ENCODE peak calls at places on chromosomes 1 and 21, in four cellular contexts. P is mesothelial cell of epicardium; G is CD8-positive, alpha-beta T cell; R is body of pancreas. B is an unnamed sample.

GRCh38 chr1:154856049-154856448 is 14.0 kb downstream of the KCNN3 start:
- DNase-seq in G (no peak), P (no peak), R (no peak), B (no peak)

GRCh38 chr1:67208217-67208616 is 42.0 kb downstream of the IL23R start:
- DNase-seq in G (no peak), R (no peak), P (no peak), B (no peak)

GRCh38 chr1:230251644-230252191 is 174.4 kb downstream of the PGBD5 start:
- DNase-seq in R (no peak), P (no peak), G (no peak), B (no peak)

GRCh38 chr1:224767031-224767430 is 150.9 kb downstream of the CNIH3 start:
- DNase-seq in G (no peak), R (no peak), P (no peak), B (no peak)

GRCh38 chr1:158117854-158118691 is 62.6 kb upstream of the CD1D start:
- DNase-seq in G (peak), R (peak), P (peak), B (peak)

GRCh38 chr1:38605091-38605490 is 254.5 kb downstream of the RRAGC start:
- DNase-seq in P (no peak), R (no peak), G (no peak), B (no peak)

GRCh38 chr1:88180449-88181108 is 503.5 kb upstream of the PKN2 start:
- DNase-seq in G (peak), P (peak), R (peak), B (peak)

GRCh38 chr1:224864006-224864405 is 65.5 kb upstream of the DNAH14 start:
- DNase-seq in G (no peak), P (no peak), R (no peak), B (no peak)

GRCh38 chr21:44989943-44990780 is 50.3 kb downstream of the SLX9 start:
- DNase-seq in R (no peak), G (no peak), P (no peak), B (no peak)

GRCh38 chr1:52602328-52603300 is at the start of gene GPX7:
- DNase-seq in P (peak), G (peak), R (peak), B (no peak)

GRCh38 chr1:232678185-232678886 is 48.4 kb upstream of the SIPA1L2 start:
- DNase-seq in P (no peak), G (no peak), R (peak), B (peak)

GRCh38 chr1:11355594-11356467 is 82.8 kb downstream of the UBIAD1 start:
- DNase-seq in R (no peak), G (no peak), P (no peak), B (no peak)

GRCh38 chr21:38669186-38669585 is 136.5 kb upstream of the ETS2 start:
- DNase-seq in R (no peak), P (no peak), G (no peak), B (no peak)

GRCh38 chr1:5637171-5637570 is 355.1 kb downstream of the NPHP4 start:
- DNase-seq in R (peak), P (peak), G (peak), B (no peak)

GRCh38 chr1:30284728-30285460 is 438.5 kb downstream of the MATN1 start:
- DNase-seq in P (no peak), G (peak), R (no peak), B (no peak)

GRCh38 chr1:183218981-183219621 is 33.0 kb downstream of the LAMC2 start:
- DNase-seq in P (peak), G (peak), R (peak), B (no peak)

GRCh38 chr1:101178341-101178687 is 58.5 kb upstream of the S1PR1 start:
- DNase-seq in G (no peak), P (no peak), R (no peak), B (no peak)

GRCh38 chr1:220487297-220487820 is 40.6 kb upstream of the MARK1 start:
- DNase-seq in R (peak), G (no peak), P (no peak), B (peak)

GRCh38 chr1:174428739-174429138 is 19.0 kb upstream of the GPR52 start:
- DNase-seq in P (no peak), R (no peak), G (no peak), B (no peak)

GRCh38 chr1:99685516-99686180 is 39.7 kb downstream of the PALMD start:
- DNase-seq in P (no peak), R (peak), G (no peak), B (peak)

GRCh38 chr1:198849108-198849507 is 210.3 kb downstream of the PTPRC start:
- DNase-seq in P (no peak), R (no peak), G (no peak), B (no peak)

GRCh38 chr1:221574529-221574928 is 167.4 kb downstream of the DUSP10 start:
- DNase-seq in G (no peak), R (no peak), P (no peak), B (no peak)

GRCh38 chr1:119794856-119795255 is 16.4 kb downstream of the REG4 start:
- DNase-seq in P (no peak), G (no peak), R (no peak), B (no peak)

GRCh38 chr1:13550663-13551062 is 33.0 kb upstream of the PDPN start:
- DNase-seq in P (no peak), G (no peak), R (no peak), B (no peak)

GRCh38 chr21:45299864-45300785 is 12.4 kb upstream of the POFUT2 start:
- DNase-seq in P (no peak), R (no peak), G (no peak), B (no peak)

GRCh38 chr1:228345201-228345930 is 61.3 kb downstream of the TRIM11 start:
- DNase-seq in R (no peak), G (no peak), P (no peak), B (no peak)

GRCh38 chr1:39214998-39215873 is 10.7 kb downstream of the MACF1 start:
- DNase-seq in G (peak), P (no peak), R (peak), B (no peak)

GRCh38 chr1:176205322-176205914 is 1.7 kb downstream of the COP1 start:
- DNase-seq in R (no peak), G (no peak), P (no peak), B (no peak)

GRCh38 chr1:10722803-10723202 is 73.6 kb downstream of the CASZ1 start:
- DNase-seq in G (no peak), R (no peak), P (no peak), B (no peak)

GRCh38 chr1:15684042-15684461 is at the start of gene PLEKHM2:
- DNase-seq in P (no peak), G (peak), R (peak), B (no peak)

GRCh38 chr1:31980835-31981782 is 32.6 kb upstream of the KHDRBS1 start:
- DNase-seq in R (no peak), P (no peak), G (no peak), B (no peak)

GRCh38 chr1:33098371-33098770 is 17.4 kb downstream of the AZIN2 start:
- DNase-seq in R (no peak), P (no peak), G (no peak), B (no peak)

GRCh38 chr1:67708606-67709005 is 23.6 kb downstream of the GADD45A start:
- DNase-seq in G (no peak), P (no peak), R (no peak), B (no peak)

GRCh38 chr1:30684881-30685795 is 38.2 kb downstream of the MATN1 start:
- DNase-seq in P (peak), R (peak), G (no peak), B (no peak)

GRCh38 chr1:110285316-110285715 is 53.9 kb upstream of the RBM15 start:
- DNase-seq in G (no peak), R (no peak), P (no peak), B (no peak)

GRCh38 chr1:203512830-203513578 is 19.1 kb downstream of the OPTC start:
- DNase-seq in P (no peak), R (peak), G (no peak), B (peak)

GRCh38 chr1:12342261-12343003 is 112.6 kb downstream of the VPS13D start:
- DNase-seq in G (no peak), P (no peak), R (no peak), B (no peak)

GRCh38 chr1:196607940-196608339 is 300 bp downstream of the KCNT2 start:
- DNase-seq in P (no peak), R (no peak), G (no peak), B (no peak)

GRCh38 chr1:2539312-2539907 is 9.3 kb upstream of the HES5 start:
- DNase-seq in G (no peak), P (no peak), R (no peak), B (no peak)
- TF ChIP-seq CTCF in G (peak), P (peak), R (no peak), B (peak)

GRCh38 chr1:40781614-40781971 is 2.0 kb upstream of the KCNQ4 start:
- DNase-seq in P (no peak), R (no peak), G (no peak), B (no peak)

GRCh38 chr1:40784141-40784770 is 669 bp downstream of the KCNQ4 start:
- DNase-seq in R (no peak), P (no peak), G (no peak), B (no peak)

GRCh38 chr1:40783001-40783905 is at the start of gene KCNQ4:
- DNase-seq in G (no peak), R (peak), P (no peak), B (no peak)

GRCh38 chr1:40780678-40781613 is 2.6 kb upstream of the KCNQ4 start:
- DNase-seq in R (no peak), P (no peak), G (no peak), B (no peak)

GRCh38 chr1:40782371-40782956 is 1.1 kb upstream of the KCNQ4 start:
- DNase-seq in P (no peak), R (peak), G (no peak), B (no peak)
- TF ChIP-seq CTCF in P (no peak), R (no peak), G (no peak), B (no peak)

DNA sequence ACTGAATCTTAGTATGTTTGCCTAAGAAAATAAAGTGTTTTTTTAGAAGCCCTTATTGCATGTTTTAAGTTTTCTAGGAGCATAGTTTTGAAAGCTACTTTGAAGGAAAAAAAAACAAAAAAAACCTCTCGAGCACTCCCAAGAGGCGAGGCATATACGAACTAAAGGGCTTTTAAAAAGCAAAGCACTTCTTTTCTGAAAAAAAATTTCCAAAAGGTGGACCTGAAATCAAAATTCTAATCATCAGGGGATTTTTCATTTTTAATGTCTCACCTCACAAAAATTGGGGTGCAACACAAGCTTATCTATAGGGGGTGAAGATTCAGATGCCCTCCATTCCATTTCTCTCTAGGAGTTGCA is 594 bp downstream of the GLMN start:
- DNase-seq in R (no peak), P (no peak), G (no peak), B (no peak)
- TF ChIP-seq CTCF in R (no peak), P (no peak), G (peak), B (no peak)

GRCh38 chr1:2858676-2859075 is 57.2 kb upstream of the TTC34 start:
- DNase-seq in R (no peak), P (no peak), G (no peak), B (no peak)
- TF ChIP-seq CTCF in R (no peak), P (no peak), G (no peak), B (no peak)

GRCh38 chr21:31262728-31263127 is 81.3 kb downstream of the TIAM1 start:
- DNase-seq in P (no peak), G (no peak), R (no peak), B (no peak)
- TF ChIP-seq CTCF in P (no peak), G (no peak), R (no peak), B (no peak)

DNA sequence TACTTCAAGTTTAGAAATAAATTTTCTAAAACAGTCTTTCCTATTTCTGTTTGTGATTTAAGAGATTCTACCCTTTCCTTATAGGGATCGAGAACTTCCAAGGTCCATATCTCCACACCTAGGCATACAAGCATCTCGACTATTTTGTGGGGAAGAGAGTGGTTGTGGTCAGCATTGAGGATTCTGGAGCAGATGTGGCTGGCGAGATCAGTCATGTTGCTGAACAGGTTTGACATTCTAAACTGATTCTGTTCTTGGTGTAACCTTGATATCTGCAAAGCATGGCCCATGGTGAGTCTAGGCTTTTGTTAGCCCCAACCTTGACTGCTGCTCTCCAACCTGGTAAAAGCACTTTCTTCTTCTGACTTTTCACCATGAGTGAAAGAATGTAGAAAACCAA is 167.6 kb upstream of the POGK start:
- DNase-seq in R (no peak), G (no peak), P (no peak), B (no peak)
- TF ChIP-seq CTCF in R (no peak), G (no peak), P (no peak), B (no peak)

GRCh38 chr1:237983507-237983906 is 92.8 kb upstream of the ZP4 start:
- DNase-seq in G (no peak), R (no peak), P (no peak), B (no peak)
- TF ChIP-seq CTCF in G (no peak), R (no peak), P (no peak), B (no peak)

DNA sequence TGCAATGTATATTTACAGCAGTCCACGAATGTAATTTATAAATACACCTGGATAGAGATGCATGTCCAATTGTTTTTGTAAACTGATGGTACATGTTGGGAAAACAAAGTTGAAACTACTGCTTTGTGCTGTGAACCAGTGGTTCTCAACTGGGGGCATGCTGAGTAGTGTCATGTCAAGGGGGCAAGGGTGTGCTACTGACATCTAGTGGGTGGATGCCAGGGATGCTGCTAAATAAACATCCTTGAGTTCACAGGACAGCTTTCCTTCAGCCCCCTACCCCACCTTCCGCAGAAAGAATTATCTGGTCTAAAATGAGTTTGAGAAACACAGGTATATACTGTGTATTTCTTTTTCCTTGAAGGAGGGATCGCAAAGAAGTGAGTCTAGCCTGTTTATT is 95.9 kb downstream of the RASAL2 start:
- DNase-seq in G (no peak), P (no peak), R (peak), B (peak)
- TF ChIP-seq CTCF in G (no peak), P (no peak), R (peak), B (peak)

DNA sequence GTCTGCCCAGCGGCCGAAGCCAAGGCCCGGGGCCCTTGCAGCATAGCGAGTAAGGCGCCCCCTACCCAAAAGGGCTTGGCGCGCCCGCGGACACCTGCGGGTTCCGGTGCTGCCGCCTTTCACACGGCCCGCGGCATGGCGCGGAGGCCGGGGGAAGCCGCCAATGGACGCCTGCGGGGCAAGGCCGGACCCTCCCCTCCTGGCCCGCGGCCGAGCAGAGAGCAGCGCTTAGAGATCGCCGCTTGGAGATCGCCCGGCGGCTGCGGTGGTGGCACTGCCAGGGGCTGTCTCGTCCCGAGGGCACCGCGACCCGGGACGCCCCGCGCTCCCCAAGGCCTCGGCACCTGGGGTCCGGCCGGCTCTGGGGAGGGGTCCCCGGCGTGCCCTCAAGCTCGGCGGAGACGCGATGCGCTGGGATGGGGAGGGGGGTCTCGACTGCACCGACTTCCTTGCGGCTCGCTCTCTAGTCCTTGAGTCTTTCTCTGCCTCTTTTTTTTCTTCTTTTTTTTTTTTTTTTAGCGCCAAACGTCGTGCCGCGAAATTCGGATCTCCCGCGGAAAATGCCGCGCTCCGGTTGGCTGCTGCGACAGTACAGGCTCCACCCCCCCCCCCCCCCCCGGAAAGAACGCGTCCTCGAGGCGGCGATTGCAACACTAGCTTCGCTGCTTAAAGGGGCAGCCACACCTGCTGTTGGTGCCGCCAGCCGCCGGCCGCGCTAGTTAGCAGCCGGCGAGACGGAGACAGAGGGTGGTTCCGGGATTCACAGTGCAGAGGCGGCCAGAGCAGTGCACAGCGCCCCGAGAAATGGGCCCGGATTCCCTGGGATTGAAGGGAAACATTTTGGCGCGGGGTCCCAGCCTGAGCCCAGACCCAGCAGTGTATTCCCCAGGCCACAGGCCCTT is at the start of gene E2F2:
- DNase-seq in G (peak), R (peak), P (peak), B (no peak)
- TF ChIP-seq CTCF in G (no peak), R (no peak), P (no peak), B (no peak)

B was measured in HFF-Myc.